ENCODE peak calls at places on chromosomes 13 and 19, in seven cellular contexts. M is upper lobe of right lung, U is PC-9, H is heart left ventricle, J is tibial nerve, F is esophagus squamous epithelium, Q is cardiac fibroblast. W is an unnamed sample.

GRCh38 chr13:98598043-98598442 is 21.1 kb upstream of the STK24 start:
- DNase-seq in M (no peak), U (no peak), H (no peak), J (no peak), F (no peak), Q (no peak), W (peak; percentile 44)

GRCh38 chr13:20588529-20589110 is 21.7 kb downstream of the IFT88 start:
- DNase-seq in M (no peak), U (no peak), H (no peak), J (no peak), F (no peak), Q (no peak), W (no peak)

GRCh38 chr19:37654525-37654832 is 786 bp downstream of the ZFP30 start:
- DNase-seq in M (no peak), U (peak; percentile 2), H (no peak), J (no peak), F (no peak), Q (peak; percentile 45), W (peak; percentile 57)

GRCh38 chr19:4319067-4319718 is 14.8 kb downstream of the FSD1 start:
- DNase-seq in M (no peak), U (no peak), H (no peak), J (no peak), F (no peak), Q (no peak), W (no peak)

GRCh38 chr13:95039415-95039814 is 261.8 kb downstream of the ABCC4 start:
- DNase-seq in M (no peak), U (no peak), H (no peak), J (no peak), F (no peak), Q (peak; percentile 22), W (peak; percentile 61)

GRCh38 chr19:13025819-13026477 is 30.7 kb downstream of the NFIX start:
- DNase-seq in M (no peak), U (no peak), H (no peak), J (no peak), F (no peak), Q (no peak), W (no peak)

GRCh38 chr13:32669030-32669646 is 82.9 kb downstream of the PDS5B start:
- DNase-seq in M (no peak), U (no peak), H (no peak), J (no peak), F (no peak), Q (peak; percentile 73), W (peak; percentile 81)

GRCh38 chr19:6509118-6509971 is 7.2 kb upstream of the TUBB4A start:
- DNase-seq in M (peak; percentile 84), U (no peak), H (no peak), J (peak; percentile 30), F (no peak), Q (no peak), W (no peak)

GRCh38 chr19:31105761-31106160 is 243.5 kb downstream of the TSHZ3 start:
- DNase-seq in M (no peak), U (no peak), H (no peak), J (no peak), F (no peak), Q (no peak), W (no peak)

GRCh38 chr13:94351292-94352000 is 128.0 kb downstream of the DCT start:
- DNase-seq in M (no peak), U (no peak), H (no peak), J (no peak), F (no peak), Q (peak; percentile 75), W (peak; percentile 79)

GRCh38 chr13:46575321-46575721 is 22.4 kb downstream of the LRCH1 start:
- DNase-seq in M (no peak), U (no peak), H (no peak), J (no peak), F (no peak), Q (peak; percentile 47), W (peak; percentile 60)

GRCh38 chr13:68551701-68552522 is 1321.8 kb upstream of the PCDH9 start:
- DNase-seq in M (no peak), U (no peak), H (no peak), J (no peak), F (no peak), Q (no peak), W (no peak)

GRCh38 chr13:30908416-30908980 is 2.4 kb downstream of the MEDAG start:
- DNase-seq in M (no peak), U (no peak), H (no peak), J (no peak), F (no peak), Q (peak; percentile 48), W (peak; percentile 61)

GRCh38 chr19:44738603-44739585 is 9.6 kb upstream of the BCL3 start:
- DNase-seq in M (no peak), U (peak; percentile 45), H (no peak), J (no peak), F (no peak), Q (no peak), W (no peak)

GRCh38 chr13:98925949-98926348 is 51.9 kb downstream of the DOCK9 start:
- DNase-seq in M (no peak), U (no peak), H (no peak), J (no peak), F (no peak), Q (no peak), W (no peak)

GRCh38 chr19:7636691-7637373 is at the start of gene STXBP2:
- DNase-seq in M (peak; percentile 94), U (peak; percentile 89), H (peak; percentile 87), J (no peak), F (peak; percentile 40), Q (peak; percentile 31), W (peak; percentile 58)

GRCh38 chr13:23856008-23856750 is 33.0 kb downstream of the MIPEP start:
- DNase-seq in M (no peak), U (no peak), H (no peak), J (no peak), F (no peak), Q (no peak), W (no peak)

GRCh38 chr13:85610024-85610423 is 189.2 kb downstream of the SLITRK6 start:
- DNase-seq in M (no peak), U (no peak), H (no peak), J (no peak), F (no peak), Q (no peak), W (no peak)

GRCh38 chr13:20360041-20360491 is 127.9 kb upstream of the GJB6 start:
- DNase-seq in M (no peak), U (peak; percentile 6), H (no peak), J (no peak), F (no peak), Q (peak; percentile 42), W (peak; percentile 63)

GRCh38 chr19:1001538-1002166 is 1.4 kb downstream of the GRIN3B start:
- DNase-seq in M (peak; percentile 84), U (peak; percentile 59), H (peak; percentile 86), J (no peak), F (no peak), Q (no peak), W (no peak)

GRCh38 chr13:75296651-75297050 is 185.3 kb downstream of the TBC1D4 start:
- DNase-seq in M (no peak), U (no peak), H (no peak), J (no peak), F (no peak), Q (no peak), W (no peak)

GRCh38 chr13:106001443-106001842 is 534.0 kb downstream of the EFNB2 start:
- DNase-seq in M (no peak), U (no peak), H (no peak), J (no peak), F (no peak), Q (no peak), W (no peak)

GRCh38 chr13:110004814-110005213 is 218.4 kb upstream of the IRS2 start:
- DNase-seq in M (no peak), U (no peak), H (no peak), J (no peak), F (no peak), Q (no peak), W (no peak)

GRCh38 chr13:97125810-97126738 is 96.1 kb upstream of the MBNL2 start:
- DNase-seq in M (no peak), U (peak; percentile 61), H (no peak), J (no peak), F (no peak), Q (peak; percentile 56), W (peak; percentile 64)

GRCh38 chr19:48714759-48715261 is 4.7 kb downstream of the MAMSTR start:
- DNase-seq in M (no peak), U (no peak), H (no peak), J (no peak), F (no peak), Q (no peak), W (no peak)

GRCh38 chr19:16581145-16581970 is 9.1 kb upstream of the SLC35E1 start:
- DNase-seq in M (no peak), U (no peak), H (peak; percentile 46), J (no peak), F (no peak), Q (no peak), W (no peak)

GRCh38 chr13:45167611-45168554 is 33.0 kb downstream of the KCTD4 start:
- DNase-seq in M (peak; percentile 67), U (peak; percentile 84), H (no peak), J (no peak), F (no peak), Q (no peak), W (peak; percentile 16)

GRCh38 chr19:49019242-49019932 is 2.5 kb upstream of the LHB start:
- DNase-seq in M (peak; percentile 94), U (peak; percentile 89), H (peak; percentile 84), J (no peak), F (no peak), Q (peak; percentile 45), W (peak; percentile 45)

GRCh38 chr19:51114087-51114714 is 6.0 kb upstream of the CTU1 start:
- DNase-seq in M (no peak), U (no peak), H (no peak), J (no peak), F (no peak), Q (no peak), W (no peak)
- TF ChIP-seq CTCF in M (no peak), U (no peak), H (no peak), J (no peak), F (no peak), Q (no peak), W (no peak)

GRCh38 chr13:44040070-44040753 is 160.5 kb downstream of the LACC1 start:
- DNase-seq in M (no peak), U (no peak), H (no peak), J (no peak), F (no peak), Q (peak; percentile 51), W (peak; percentile 71)
- H3K4me3 ChIP-seq in M (no peak overlapping the region), U (no peak overlapping the region), H (no peak overlapping the region), J (no peak overlapping the region), F (no peak overlapping the region), Q (no peak overlapping the region), W (no peak overlapping the region)

GRCh38 chr13:41384749-41385503 is 72.4 kb upstream of the RGCC start:
- DNase-seq in M (no peak), U (no peak), H (no peak), J (no peak), F (no peak), Q (peak; percentile 44), W (peak; percentile 42)
- TF ChIP-seq CTCF in M (peak; percentile 43), U (peak; percentile 65), H (peak; percentile 23), J (peak; percentile 22), F (peak; percentile 27), Q (peak; percentile 48), W (peak; percentile 53)

DNA sequence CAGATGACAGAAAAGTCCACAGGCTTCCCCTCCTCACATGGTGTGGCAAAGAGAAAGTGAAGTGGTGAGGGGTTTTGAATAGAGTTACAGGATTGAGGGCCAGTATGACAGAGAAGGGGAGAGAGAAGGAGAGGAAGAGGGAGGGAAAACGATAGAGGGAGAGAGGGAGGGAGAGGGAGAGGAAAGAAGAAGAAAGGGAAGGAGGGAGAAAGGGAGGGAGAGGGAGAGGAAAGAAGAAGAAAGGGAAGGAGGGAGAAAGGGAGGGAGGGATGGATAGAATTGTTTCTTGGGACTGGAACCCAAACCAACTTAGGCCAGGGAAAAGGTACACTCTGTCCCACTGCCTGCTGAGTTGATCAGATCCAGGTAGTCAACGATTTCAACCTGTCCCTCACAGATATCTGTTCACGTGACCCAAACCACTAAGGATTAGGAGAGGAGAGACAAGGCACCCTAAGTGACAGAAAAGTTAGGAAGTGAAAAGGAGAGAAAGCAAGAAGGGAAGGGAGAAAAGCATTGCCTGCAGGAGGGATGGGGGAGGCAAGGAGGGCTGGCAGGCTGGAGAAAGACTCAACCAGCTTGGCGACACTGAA is 8.1 kb upstream of the IGFL3 start:
- DNase-seq in M (no peak), U (no peak), H (no peak), J (no peak), F (no peak), Q (no peak), W (no peak)
- H3K4me3 ChIP-seq in M (no peak overlapping the region), U (no peak overlapping the region), H (no peak overlapping the region), J (no peak overlapping the region), F (no peak overlapping the region), Q (peak overlapping the region; percentile 16), W (no peak overlapping the region)

W was measured in choroid plexus epithelial cell.